ENCODE peak calls at places on chromosomes 4 and X, in four cellular contexts. L is Panc1, Z is astrocyte of the spinal cord, C is sigmoid colon. T is an unnamed sample.
A peak's percentile ranks its signal among the peaks of the same experiment; 100 is the strongest.

GRCh38 chr4:158729716-158730559 is 6.7 kb upstream of the PPID start:
- DNase-seq in Z (peak; percentile 73), L (peak; percentile 76), C (peak; percentile 77), T (peak; percentile 47)

GRCh38 chr4:130703211-130703920 is 1607.4 kb downstream of the C4orf33 start:
- DNase-seq in L (no peak), Z (no peak), C (no peak), T (no peak)

GRCh38 chrX:11953615-11954014 is 184.7 kb upstream of the FRMPD4 start:
- DNase-seq in Z (peak; percentile 83), L (no peak), C (no peak), T (no peak)

GRCh38 chr4:184669251-184669650 is 19.7 kb downstream of the PRIMPOL start:
- DNase-seq in Z (peak; percentile 45), C (no peak), L (no peak), T (no peak)

GRCh38 chr4:76607266-76607799 is 172.3 kb downstream of the SHROOM3 start:
- DNase-seq in L (no peak), C (no peak), Z (no peak), T (no peak)

GRCh38 chrX:147891886-147892285 is 19.8 kb upstream of the FMR1 start:
- DNase-seq in C (no peak), L (no peak), Z (peak; percentile 3), T (no peak)

GRCh38 chr4:77072195-77072753 is 3.5 kb downstream of the CCNI start:
- DNase-seq in L (no peak), Z (no peak), C (no peak), T (peak; percentile 23)

GRCh38 chrX:129360175-129360574 is 163.1 kb downstream of the SMARCA1 start:
- DNase-seq in C (no peak), L (peak; percentile 42), Z (peak; percentile 48), T (peak; percentile 6)

GRCh38 chr4:105712766-105713165 is 4.2 kb downstream of the GSTCD start:
- DNase-seq in C (no peak), Z (no peak), L (no peak), T (no peak)

GRCh38 chrX:85994228-85994627 is 53.1 kb downstream of the CHM start:
- DNase-seq in C (no peak), L (no peak), Z (no peak), T (no peak)

GRCh38 chrX:2536974-2537373 is 36.2 kb upstream of the DHRSX start:
- DNase-seq in L (no peak), C (no peak), Z (no peak), T (no peak)

GRCh38 chr4:15691346-15692140 is 9.9 kb downstream of the FAM200B start:
- DNase-seq in C (no peak), L (no peak), Z (peak; percentile 61), T (no peak)

DNA sequence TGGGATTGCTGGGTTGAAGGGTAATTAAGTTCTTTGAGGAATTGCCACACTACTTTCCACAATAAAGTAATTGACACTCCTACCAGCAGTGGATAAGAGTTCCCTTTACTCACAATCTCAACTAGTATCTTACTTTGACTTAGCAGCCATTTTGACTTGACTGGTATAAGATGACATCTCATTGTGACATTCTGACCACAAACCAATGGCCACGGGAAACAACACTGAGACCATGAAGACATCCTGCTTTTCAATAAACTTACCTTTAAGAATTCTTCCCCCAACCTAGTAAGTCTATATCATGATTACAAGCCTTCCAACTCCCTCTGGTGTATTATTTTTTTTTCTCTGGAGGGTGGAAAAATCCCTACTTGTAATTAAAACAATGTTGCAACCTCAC is 66.9 kb upstream of the WDR1 start:
- DNase-seq in Z (no peak), L (no peak), C (no peak), T (no peak)
- TF ChIP-seq CTCF in Z (no peak), L (no peak), C (no peak), T (no peak)

DNA sequence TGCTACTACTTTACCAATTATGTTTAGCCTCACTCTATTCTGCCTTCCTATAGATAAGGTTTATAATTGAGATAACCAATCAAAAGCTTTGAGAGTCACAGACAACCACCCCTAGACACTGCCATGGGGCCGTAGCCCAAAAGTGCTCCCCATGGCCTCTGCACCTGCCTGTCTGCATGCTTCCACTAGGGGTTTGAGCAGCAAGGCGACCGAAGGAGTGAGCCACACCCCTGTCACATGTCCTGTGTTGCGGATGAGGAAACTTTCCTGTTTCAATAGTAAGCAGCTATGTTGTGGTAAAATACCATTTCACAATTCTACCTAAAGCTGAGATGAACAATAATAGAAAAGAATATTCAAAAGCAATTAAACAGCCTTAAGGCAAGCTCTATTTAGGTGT is 856.0 kb upstream of the FRG1 start:
- DNase-seq in L (no peak), C (no peak), Z (no peak), T (no peak)
- TF ChIP-seq CTCF in L (no peak), C (no peak), Z (no peak), T (no peak)

GRCh38 chr4:141220655-141221605 is at the start of gene ZNF330:
- DNase-seq in Z (peak; percentile 92), L (peak; percentile 27), C (peak; percentile 95), T (peak; percentile 90)
- TF ChIP-seq CTCF in Z (peak; percentile 24), L (peak; percentile 46), C (no peak), T (no peak)

DNA sequence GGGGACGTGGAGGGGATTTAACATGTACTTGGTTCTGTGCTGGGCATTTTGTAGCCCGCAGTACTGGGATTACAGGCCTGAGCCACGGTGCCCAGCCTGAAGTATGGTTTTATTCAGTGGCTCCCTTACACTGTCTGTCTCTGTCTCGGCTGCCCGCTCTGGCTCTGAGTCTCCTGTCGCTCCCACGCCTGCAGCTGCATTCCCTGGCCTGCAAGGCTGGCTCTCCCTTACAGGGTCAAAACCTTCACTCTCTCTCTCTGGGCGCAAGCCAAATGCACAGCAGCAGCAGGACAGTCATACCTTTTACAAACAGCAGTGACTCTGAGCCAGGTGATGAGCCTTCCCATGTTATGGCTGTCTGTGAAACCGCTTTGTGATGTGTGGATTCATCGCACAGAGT is 72.1 kb downstream of the HTRA3 start:
- DNase-seq in C (peak; percentile 79), Z (no peak), L (no peak), T (no peak)
- TF ChIP-seq CTCF in C (no peak), Z (no peak), L (no peak), T (no peak)

GRCh38 chr4:128601992-128602695 is 207.4 kb upstream of the JADE1 start:
- DNase-seq in C (no peak), Z (peak; percentile 80), L (no peak), T (no peak)

GRCh38 chr4:128604204-128604603 is 205.3 kb upstream of the JADE1 start:
- DNase-seq in C (no peak), L (no peak), Z (no peak), T (no peak)

GRCh38 chr4:128604840-128605239 is 204.7 kb upstream of the JADE1 start:
- DNase-seq in L (no peak), Z (no peak), C (no peak), T (no peak)

GRCh38 chr4:128606173-128606572 is 203.3 kb upstream of the JADE1 start:
- DNase-seq in C (no peak), L (no peak), Z (peak; percentile 46), T (no peak)

DNA sequence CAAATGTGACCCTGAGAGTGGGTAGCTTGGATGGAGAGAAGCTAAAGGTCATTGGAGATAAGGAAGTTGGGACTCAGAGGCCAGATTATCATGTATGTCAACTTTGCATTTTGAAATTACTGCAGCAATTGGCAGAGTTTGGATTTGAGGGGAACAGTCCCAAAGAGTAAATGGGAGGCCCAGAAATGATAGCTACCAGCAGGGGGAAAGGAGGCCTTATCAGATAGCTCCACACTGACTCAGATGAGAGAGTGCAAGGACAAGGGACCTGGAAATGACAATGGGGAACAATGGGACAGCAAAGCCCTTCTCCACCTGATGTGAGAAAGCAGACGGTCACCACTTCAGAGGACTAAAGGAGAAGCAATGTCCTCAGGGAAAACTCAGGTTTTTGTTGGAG is 201.5 kb upstream of the JADE1 start:
- DNase-seq in C (no peak), Z (no peak), L (no peak), T (no peak)
- TF ChIP-seq CTCF in C (no peak), Z (no peak), L (no peak), T (no peak)

DNA sequence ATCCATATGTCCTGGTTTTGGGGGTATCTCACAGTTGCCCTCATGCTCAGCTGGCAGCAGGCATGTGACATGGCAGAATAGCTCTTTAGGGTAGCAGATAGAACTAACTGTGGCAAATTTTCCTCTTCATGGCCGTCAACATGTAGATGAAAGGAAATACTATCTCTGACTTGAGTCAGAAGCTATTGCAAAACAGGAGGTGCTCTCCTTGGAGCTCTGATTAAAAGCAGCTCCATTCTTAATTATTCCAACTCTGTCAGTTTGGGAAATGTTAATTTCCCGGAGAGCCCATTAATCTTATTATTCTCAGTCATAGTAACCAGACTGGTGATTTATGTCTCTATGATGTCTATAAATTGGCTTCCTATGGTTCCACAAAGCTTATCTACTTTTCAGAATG is 18.2 kb downstream of the IL13RA1 start:
- DNase-seq in Z (no peak), C (no peak), L (no peak), T (no peak)
- TF ChIP-seq CTCF in Z (no peak), C (no peak), L (no peak), T (no peak)

GRCh38 chrX:43333543-43333942 is 322.6 kb upstream of the MAOA start:
- DNase-seq in C (no peak), Z (no peak), L (no peak), T (no peak)
- TF ChIP-seq CTCF in C (no peak), Z (no peak), L (no peak), T (peak; percentile 16)

GRCh38 chrX:53279296-53280237 is 1.8 kb downstream of the IQSEC2 start:
- DNase-seq in C (peak; percentile 46), Z (no peak), L (no peak), T (no peak)
- TF ChIP-seq CTCF in C (no peak), Z (peak; percentile 19), L (peak; percentile 72), T (no peak)

GRCh38 chrX:131728295-131729145 is 184.6 kb downstream of the OR13H1 start:
- DNase-seq in C (peak; percentile 91), Z (peak; percentile 89), L (peak; percentile 77), T (no peak)

GRCh38 chrX:131725001-131725654 is 181.3 kb downstream of the OR13H1 start:
- DNase-seq in C (no peak), Z (no peak), L (no peak), T (no peak)

GRCh38 chrX:131727778-131728177 is 183.9 kb downstream of the OR13H1 start:
- DNase-seq in Z (no peak), L (no peak), C (no peak), T (no peak)

GRCh38 chrX:131724292-131724691 is 180.4 kb downstream of the OR13H1 start:
- DNase-seq in L (no peak), Z (no peak), C (no peak), T (no peak)

GRCh38 chrX:131729295-131729694 is 185.4 kb downstream of the OR13H1 start:
- DNase-seq in C (peak; percentile 94), Z (peak; percentile 88), L (peak; percentile 32), T (no peak)
- TF ChIP-seq CTCF in C (no peak), Z (peak; percentile 18), L (no peak), T (no peak)

GRCh38 chrX:17374619-17375360 is at the start of gene NHS:
- DNase-seq in Z (peak; percentile 76), L (no peak), C (peak; percentile 89), T (no peak)
- TF ChIP-seq CTCF in Z (peak; percentile 40), L (peak; percentile 69), C (no peak), T (no peak)

T was measured in CD4-positive, alpha-beta T cell.